ENCODE peak calls at places on chromosomes 13 and 19, in five cellular contexts. One of them, this sample, is unnamed. For H3K4me1, the result is how much of the 10 kb centered on the place peaks cover.

GRCh38 chr19:10259162-10259905 is 7.3 kb downstream of the MRPL4 start:
- DNase-seq in thyroid gland: peak
- DNase-seq in cardiac muscle cell: peak
- DNase-seq in body of pancreas: peak
- DNase-seq in psoas muscle: peak
- DNase-seq in this sample: peak

GRCh38 chr13:79273045-79273444 is 133.0 kb downstream of the RBM26 start:
- DNase-seq in body of pancreas: no peak
- DNase-seq in thyroid gland: no peak
- DNase-seq in cardiac muscle cell: no peak
- DNase-seq in psoas muscle: no peak
- DNase-seq in this sample: no peak

GRCh38 chr19:47663911-47664771 is 49.1 kb upstream of the EHD2 start:
- DNase-seq in body of pancreas: peak
- DNase-seq in psoas muscle: peak
- DNase-seq in cardiac muscle cell: peak
- DNase-seq in thyroid gland: peak
- DNase-seq in this sample: peak

GRCh38 chr13:71856548-71856947 is 10.5 kb downstream of the DACH1 start:
- DNase-seq in psoas muscle: no peak
- DNase-seq in thyroid gland: no peak
- DNase-seq in body of pancreas: no peak
- DNase-seq in cardiac muscle cell: no peak
- DNase-seq in this sample: no peak

GRCh38 chr13:98782654-98783053 is 30.2 kb upstream of the SLC15A1 start:
- DNase-seq in cardiac muscle cell: peak
- DNase-seq in body of pancreas: no peak
- DNase-seq in thyroid gland: no peak
- DNase-seq in psoas muscle: no peak
- DNase-seq in this sample: no peak

GRCh38 chr13:19984430-19985218 is 26.1 kb downstream of the ZMYM2 start:
- DNase-seq in body of pancreas: no peak
- DNase-seq in thyroid gland: no peak
- DNase-seq in psoas muscle: no peak
- DNase-seq in cardiac muscle cell: peak
- DNase-seq in this sample: no peak

GRCh38 chr13:95115525-95115924 is 185.7 kb downstream of the ABCC4 start:
- DNase-seq in thyroid gland: no peak
- DNase-seq in cardiac muscle cell: no peak
- DNase-seq in body of pancreas: no peak
- DNase-seq in psoas muscle: no peak
- DNase-seq in this sample: no peak

GRCh38 chr13:91745962-91746361 is 347.5 kb downstream of the GPC5 start:
- DNase-seq in cardiac muscle cell: no peak
- DNase-seq in body of pancreas: no peak
- DNase-seq in thyroid gland: no peak
- DNase-seq in psoas muscle: no peak
- DNase-seq in this sample: no peak

GRCh38 chr19:919157-920050 is 2.3 kb downstream of the KISS1R start:
- DNase-seq in body of pancreas: no peak
- DNase-seq in cardiac muscle cell: no peak
- DNase-seq in psoas muscle: no peak
- DNase-seq in thyroid gland: peak
- DNase-seq in this sample: no peak

GRCh38 chr19:2461751-2462634 is 5.2 kb upstream of the LMNB2 start:
- DNase-seq in body of pancreas: peak
- DNase-seq in psoas muscle: peak
- DNase-seq in thyroid gland: peak
- DNase-seq in cardiac muscle cell: peak
- DNase-seq in this sample: no peak

GRCh38 chr19:18738961-18739690 is 52.0 kb downstream of the COMP start:
- DNase-seq in body of pancreas: no peak
- DNase-seq in psoas muscle: no peak
- DNase-seq in cardiac muscle cell: no peak
- DNase-seq in thyroid gland: no peak
- DNase-seq in this sample: no peak
- H3K4me1 ChIP-seq in body of pancreas: half or more
- H3K4me1 ChIP-seq in psoas muscle: under half
- H3K4me1 ChIP-seq in cardiac muscle cell: under half
- H3K4me1 ChIP-seq in thyroid gland: half or more
- H3K4me1 ChIP-seq in this sample: under half

GRCh38 chr19:22263121-22263520 is 23.1 kb upstream of the ZNF729 start:
- DNase-seq in thyroid gland: no peak
- DNase-seq in cardiac muscle cell: no peak
- DNase-seq in body of pancreas: no peak
- DNase-seq in psoas muscle: no peak
- DNase-seq in this sample: peak

GRCh38 chr19:22257916-22258315 is 28.3 kb upstream of the ZNF729 start:
- DNase-seq in thyroid gland: no peak
- DNase-seq in cardiac muscle cell: no peak
- DNase-seq in psoas muscle: no peak
- DNase-seq in body of pancreas: no peak
- DNase-seq in this sample: no peak

GRCh38 chr19:22260499-22260898 is 25.7 kb upstream of the ZNF729 start:
- DNase-seq in psoas muscle: no peak
- DNase-seq in body of pancreas: no peak
- DNase-seq in cardiac muscle cell: no peak
- DNase-seq in thyroid gland: no peak
- DNase-seq in this sample: no peak

GRCh38 chr19:22257381-22257780 is 28.9 kb upstream of the ZNF729 start:
- DNase-seq in psoas muscle: no peak
- DNase-seq in thyroid gland: no peak
- DNase-seq in cardiac muscle cell: no peak
- DNase-seq in body of pancreas: no peak
- DNase-seq in this sample: no peak

GRCh38 chr19:22261596-22261995 is 24.6 kb upstream of the ZNF729 start:
- DNase-seq in psoas muscle: no peak
- DNase-seq in body of pancreas: no peak
- DNase-seq in thyroid gland: no peak
- DNase-seq in cardiac muscle cell: no peak
- DNase-seq in this sample: no peak
- H3K4me1 ChIP-seq in psoas muscle: under half
- H3K4me1 ChIP-seq in body of pancreas: under half
- H3K4me1 ChIP-seq in thyroid gland: under half
- H3K4me1 ChIP-seq in cardiac muscle cell: under half
- H3K4me1 ChIP-seq in this sample: under half

GRCh38 chr19:15448014-15448777 is 1.6 kb downstream of the WIZ start:
- DNase-seq in body of pancreas: no peak
- DNase-seq in psoas muscle: peak
- DNase-seq in thyroid gland: no peak
- DNase-seq in cardiac muscle cell: no peak
- DNase-seq in this sample: no peak

GRCh38 chr19:15447057-15447456 is 2.7 kb downstream of the WIZ start:
- DNase-seq in body of pancreas: no peak
- DNase-seq in cardiac muscle cell: no peak
- DNase-seq in thyroid gland: no peak
- DNase-seq in psoas muscle: no peak
- DNase-seq in this sample: no peak

GRCh38 chr19:15450528-15450890 is 753 bp upstream of the WIZ start:
- DNase-seq in cardiac muscle cell: no peak
- DNase-seq in thyroid gland: no peak
- DNase-seq in body of pancreas: no peak
- DNase-seq in psoas muscle: no peak
- DNase-seq in this sample: no peak

GRCh38 chr19:15449620-15450527 is at the start of gene WIZ:
- DNase-seq in cardiac muscle cell: peak
- DNase-seq in body of pancreas: peak
- DNase-seq in psoas muscle: peak
- DNase-seq in thyroid gland: peak
- DNase-seq in this sample: peak

GRCh38 chr19:15448778-15449619 is 757 bp downstream of the WIZ start:
- DNase-seq in thyroid gland: no peak
- DNase-seq in psoas muscle: peak
- DNase-seq in body of pancreas: no peak
- DNase-seq in cardiac muscle cell: peak
- DNase-seq in this sample: no peak
- H3K4me1 ChIP-seq in thyroid gland: under half
- H3K4me1 ChIP-seq in psoas muscle: under half
- H3K4me1 ChIP-seq in body of pancreas: under half
- H3K4me1 ChIP-seq in cardiac muscle cell: under half
- H3K4me1 ChIP-seq in this sample: half or more

GRCh38 chr19:42175952-42176648 is 41.4 kb downstream of the DEDD2 start:
- DNase-seq in cardiac muscle cell: peak
- DNase-seq in thyroid gland: no peak
- DNase-seq in psoas muscle: no peak
- DNase-seq in body of pancreas: no peak
- DNase-seq in this sample: no peak
- H3K4me1 ChIP-seq in cardiac muscle cell: under half
- H3K4me1 ChIP-seq in thyroid gland: under half
- H3K4me1 ChIP-seq in psoas muscle: under half
- H3K4me1 ChIP-seq in body of pancreas: under half
- H3K4me1 ChIP-seq in this sample: under half

This sample was measured in right atrium auricular region.